ENCODE peak calls at places on chromosomes 12 and 14, in four cellular contexts. S is T-helper 22 cell; X is IMR-90; J is stimulated activated CD4-positive, alpha-beta T cell treated with anti-CD3 and anti-CD28 coated beads, Interleukin-12 subunit alpha, Interleukin-12 subunit beta, amount 100 ng/mL, for 4 hours. E is an unnamed sample.

GRCh38 chr12:77888611-77889010 is 57.9 kb downstream of the NAV3 start:
- DNase-seq in S (no peak), X (peak), J (no peak), E (peak)

GRCh38 chr14:89861630-89862029 is 92.9 kb downstream of the EFCAB11 start:
- DNase-seq in S (no peak), X (no peak), J (no peak), E (no peak)

GRCh38 chr14:98580131-98580678 is 691.8 kb downstream of the BCL11B start:
- DNase-seq in S (no peak), X (no peak), J (no peak), E (no peak)

GRCh38 chr12:122743895-122744525 is 8.6 kb upstream of the DENR start:
- DNase-seq in S (no peak), X (no peak), J (no peak), E (no peak)

GRCh38 chr12:107760207-107760816 is 625 bp downstream of the PRDM4 start:
- DNase-seq in S (no peak), X (peak), J (peak), E (no peak)

GRCh38 chr12:127308148-127308547 is 958.8 kb upstream of the TMEM132C start:
- DNase-seq in S (no peak), X (no peak), J (no peak), E (no peak)

GRCh38 chr12:123573870-123574269 is 10.5 kb upstream of the TMED2 start:
- DNase-seq in S (no peak), X (no peak), J (no peak), E (no peak)

GRCh38 chr14:93859957-93860356 is 67.2 kb upstream of the FAM181A start:
- DNase-seq in S (no peak), X (no peak), J (no peak), E (no peak)

GRCh38 chr12:118544569-118544968 is 168.2 kb downstream of the SUDS3 start:
- DNase-seq in S (no peak), X (peak), J (no peak), E (peak)

GRCh38 chr14:37903561-37904191 is 304.0 kb upstream of the SSTR1 start:
- DNase-seq in S (no peak), X (peak), J (no peak), E (peak)

GRCh38 chr12:125403145-125403789 is 338.0 kb downstream of the AACS start:
- DNase-seq in S (no peak), X (peak), J (no peak), E (peak)

GRCh38 chr14:88765130-88765529 is 27.6 kb downstream of the EML5 start:
- DNase-seq in S (no peak), X (peak), J (no peak), E (peak)

GRCh38 chr12:118685983-118686607 is 295.2 kb upstream of the SRRM4 start:
- DNase-seq in S (no peak), X (no peak), J (no peak), E (no peak)

GRCh38 chr12:120787889-120788288 is 62.3 kb downstream of the ACADS start:
- DNase-seq in S (no peak), X (no peak), J (no peak), E (no peak)

GRCh38 chr12:25436206-25436912 is 116.7 kb downstream of the LMNTD1 start:
- DNase-seq in S (no peak), X (peak), J (no peak), E (peak)

GRCh38 chr14:73943083-73943482 is 6.8 kb downstream of the FAM161B start:
- DNase-seq in S (no peak), X (peak), J (no peak), E (peak)

E was measured in iris pigment epithelial cell.